ENCODE peak calls at places on chromosomes 16 and 17, in four cellular contexts. Q is esophagus muscularis mucosa, S is uterus, N is adrenal gland. G is an unnamed sample.

GRCh38 chr16:26344976-26345375 is 653.2 kb downstream of the HS3ST4 start:
- DNase-seq in Q (peak), S (no peak), N (no peak), G (no peak)

GRCh38 chr17:38750312-38751121 is 2.0 kb upstream of the PSMB3 start:
- DNase-seq in N (no peak), Q (no peak), S (no peak), G (peak)

GRCh38 chr16:82439678-82440293 is 187.0 kb upstream of the CDH13 start:
- DNase-seq in N (no peak), Q (no peak), S (no peak), G (no peak)

GRCh38 chr17:8253801-8254200 is 4.7 kb downstream of the PFAS start:
- DNase-seq in N (no peak), Q (no peak), S (no peak), G (peak)

GRCh38 chr16:64469351-64469750 is 652.5 kb downstream of the CDH11 start:
- DNase-seq in N (no peak), Q (no peak), S (no peak), G (no peak)

GRCh38 chr16:10976663-10977062 is 32.3 kb downstream of the CLEC16A start:
- DNase-seq in S (no peak), Q (no peak), N (no peak), G (no peak)

GRCh38 chr17:79036609-79037008 is 12.6 kb downstream of the C1QTNF1 start:
- DNase-seq in Q (no peak), N (peak), S (peak), G (no peak)

GRCh38 chr16:86019446-86020047 is 120.6 kb downstream of the IRF8 start:
- DNase-seq in S (no peak), N (peak), Q (no peak), G (peak)

GRCh38 chr17:53740312-53740711 is 82.4 kb upstream of the KIF2B start:
- DNase-seq in S (no peak), Q (no peak), N (no peak), G (no peak)

GRCh38 chr16:78390070-78390469 is 290.6 kb downstream of the WWOX start:
- DNase-seq in N (no peak), Q (no peak), S (no peak), G (no peak)

GRCh38 chr16:85172465-85173071 is 60.3 kb upstream of the CIBAR2 start:
- DNase-seq in Q (no peak), N (no peak), S (no peak), G (no peak)

GRCh38 chr17:40818343-40818732 is 4.1 kb downstream of the KRT10 start:
- DNase-seq in N (no peak), Q (no peak), S (no peak), G (peak)

GRCh38 chr16:13909872-13910303 is 10.1 kb upstream of the ERCC4 start:
- DNase-seq in S (peak), N (peak), Q (no peak), G (no peak)

DNA sequence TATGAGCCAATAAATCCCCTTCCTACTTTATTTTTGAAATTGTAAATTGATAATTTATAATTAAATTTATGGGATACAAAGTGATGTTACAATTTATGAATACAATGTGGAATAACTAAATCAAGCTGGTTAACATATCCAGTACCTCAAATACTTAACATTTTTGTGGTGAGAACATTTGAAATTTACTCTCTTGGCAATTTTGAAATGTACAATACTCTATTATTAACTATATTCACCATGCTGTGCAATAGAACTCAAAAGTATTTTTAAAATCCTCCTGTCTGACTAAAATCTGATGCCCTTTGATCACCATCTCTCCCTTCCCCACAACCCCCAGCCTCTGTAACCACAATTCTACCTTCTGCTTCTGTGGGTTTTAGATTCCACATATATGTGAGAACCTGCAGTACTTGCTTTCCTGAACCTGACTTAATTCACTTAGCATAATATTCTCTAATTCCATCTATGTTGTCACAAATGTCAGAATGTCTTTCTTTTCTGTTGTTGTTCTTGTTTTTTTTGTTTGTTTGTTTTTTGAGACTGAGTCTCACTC is 71.7 kb upstream of the ALOX12 start:
- DNase-seq in Q (peak), N (no peak), S (no peak), G (no peak)
- TF ChIP-seq POLR2A in Q (no peak), N (no peak), S (no peak), G (no peak)

GRCh38 chr17:50346313-50347086 is 574 bp downstream of the XYLT2 start:
- DNase-seq in S (peak), N (peak), Q (no peak), G (peak)

GRCh38 chr17:50344712-50345380 is 1.1 kb upstream of the XYLT2 start:
- DNase-seq in Q (no peak), S (no peak), N (no peak), G (no peak)

GRCh38 chr17:50347087-50347893 is 1.4 kb downstream of the XYLT2 start:
- DNase-seq in S (no peak), Q (no peak), N (no peak), G (no peak)

GRCh38 chr17:50347894-50348291 is 2.0 kb downstream of the XYLT2 start:
- DNase-seq in N (no peak), S (no peak), Q (no peak), G (no peak)

GRCh38 chr17:50345443-50346312 is at the start of gene XYLT2:
- DNase-seq in Q (no peak), S (peak), N (peak), G (peak)
- TF ChIP-seq POLR2A in Q (no peak), S (peak), N (no peak), G (no peak)

GRCh38 chr17:76024353-76024752 is 2.8 kb downstream of the EVPL start:
- DNase-seq in Q (no peak), S (no peak), N (no peak), G (no peak)

GRCh38 chr17:76026714-76027158 is 370 bp downstream of the EVPL start:
- DNase-seq in N (no peak), S (no peak), Q (no peak), G (no peak)

GRCh38 chr17:76025294-76025693 is 1.8 kb downstream of the EVPL start:
- DNase-seq in Q (no peak), N (no peak), S (no peak), G (no peak)

GRCh38 chr17:76023900-76024237 is 3.2 kb downstream of the EVPL start:
- DNase-seq in N (no peak), S (no peak), Q (no peak), G (no peak)

DNA sequence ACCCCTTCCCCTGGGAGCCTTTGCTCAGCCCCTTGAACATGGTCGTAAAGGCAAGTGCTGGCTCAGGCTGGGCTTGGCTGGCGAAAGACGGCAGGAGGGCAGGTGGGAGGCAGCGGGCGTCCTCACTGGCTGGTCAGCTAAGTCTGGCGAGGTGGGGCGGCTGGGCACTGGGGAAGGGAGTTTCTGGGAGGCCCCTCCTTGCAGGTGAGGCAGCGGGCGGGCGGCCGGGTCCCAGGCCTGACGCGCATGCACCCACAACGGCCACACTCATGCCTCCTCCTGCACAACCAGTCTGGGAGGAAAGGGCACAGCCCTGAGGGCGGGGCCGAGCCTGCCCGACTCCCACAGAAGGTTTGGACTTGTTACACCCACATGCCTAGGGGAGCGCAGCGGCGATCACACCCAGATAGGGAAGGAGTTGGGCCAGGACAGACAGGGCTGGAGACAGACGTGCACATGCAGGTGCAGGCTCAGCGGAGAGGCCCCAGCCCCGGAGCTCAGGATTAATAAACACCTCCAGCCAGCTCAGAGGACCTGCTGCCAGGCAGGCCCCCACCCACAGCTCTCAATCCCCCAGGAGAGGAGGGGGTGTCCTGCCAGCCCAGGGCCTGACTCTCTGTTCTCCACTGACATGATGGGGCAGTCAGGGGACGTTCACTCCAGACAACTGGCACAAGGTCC is at the start of gene EVPL:
- DNase-seq in S (no peak), N (no peak), Q (no peak), G (no peak)
- TF ChIP-seq POLR2A in S (no peak), N (no peak), Q (no peak), G (no peak)

GRCh38 chr17:4480929-4481898 is 17.5 kb upstream of the SPNS2 start:
- DNase-seq in Q (no peak), N (no peak), S (no peak), G (no peak)

GRCh38 chr17:4482338-4483011 is 16.2 kb upstream of the SPNS2 start:
- DNase-seq in Q (no peak), N (no peak), S (no peak), G (no peak)

GRCh38 chr17:4485676-4486646 is 12.7 kb upstream of the SPNS2 start:
- DNase-seq in N (no peak), Q (no peak), S (no peak), G (no peak)

GRCh38 chr17:4479982-4480751 is 18.5 kb upstream of the SPNS2 start:
- DNase-seq in S (no peak), N (no peak), Q (no peak), G (no peak)

DNA sequence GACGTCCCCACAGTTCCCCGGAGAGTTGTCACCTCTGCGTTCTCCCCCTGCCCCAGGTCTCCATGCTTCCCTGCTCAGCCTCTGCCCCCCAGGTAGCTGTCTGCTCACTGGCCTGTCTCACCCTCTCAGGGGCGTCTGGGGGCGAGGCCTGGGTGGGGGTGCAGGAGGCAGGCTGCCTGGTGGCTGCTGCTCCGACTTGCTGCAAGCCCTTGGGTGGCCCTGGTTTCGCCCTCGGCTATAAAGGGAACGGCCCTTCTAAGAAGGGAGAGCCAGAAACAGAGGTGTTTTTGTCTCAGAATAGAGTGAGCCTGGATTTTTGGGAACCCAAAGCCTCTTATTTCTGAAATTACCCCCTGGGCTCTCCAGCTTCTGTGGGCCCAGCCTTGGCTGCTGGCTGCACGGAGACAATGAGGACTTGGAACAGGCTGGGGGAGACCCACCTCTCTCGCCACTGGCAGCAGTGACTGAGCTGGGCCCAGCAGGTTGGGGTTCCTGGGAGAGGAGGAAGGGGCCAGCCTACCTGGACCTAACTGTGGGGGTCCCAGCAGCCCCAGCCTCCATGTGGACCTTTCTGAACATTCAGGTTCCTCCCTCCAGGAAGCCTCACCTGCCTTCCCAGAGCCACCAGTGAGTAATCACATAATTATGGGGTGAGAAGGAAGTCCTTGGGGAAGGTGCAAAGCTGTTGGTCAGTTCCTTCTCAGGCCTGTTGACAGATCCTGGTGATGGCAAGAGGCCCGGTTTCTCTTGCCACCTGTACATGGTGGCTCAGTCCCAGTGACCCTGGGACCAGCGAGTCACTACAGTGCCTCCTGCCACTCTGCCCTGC is 15.5 kb upstream of the SPNS2 start:
- DNase-seq in S (no peak), Q (no peak), N (no peak), G (no peak)
- TF ChIP-seq POLR2A in S (no peak), Q (no peak), N (no peak), G (no peak)

GRCh38 chr16:12354296-12354818 is 377.8 kb downstream of the SNX29 start:
- DNase-seq in Q (no peak), S (no peak), N (no peak), G (no peak)
- TF ChIP-seq POLR2A in Q (no peak), S (no peak), N (no peak), G (no peak)

GRCh38 chr16:1832831-1833454 is 5.9 kb downstream of the FAHD1 start:
- DNase-seq in Q (no peak), S (no peak), N (no peak), G (peak)

GRCh38 chr16:1831537-1832075 is 4.6 kb downstream of the FAHD1 start:
- DNase-seq in S (no peak), Q (no peak), N (no peak), G (no peak)

GRCh38 chr16:1826691-1827573 is at the start of the genes FAHD1 and HAGH:
- DNase-seq in Q (peak), S (peak), N (peak), G (peak)

GRCh38 chr16:1828645-1829410 is 1.8 kb downstream of the FAHD1 start:
- DNase-seq in S (no peak), Q (no peak), N (no peak), G (no peak)

GRCh38 chr16:1830213-1830612 is 3.2 kb downstream of the FAHD1 start:
- DNase-seq in Q (no peak), S (no peak), N (no peak), G (no peak)
- TF ChIP-seq POLR2A in Q (no peak), S (no peak), N (no peak), G (no peak)

DNA sequence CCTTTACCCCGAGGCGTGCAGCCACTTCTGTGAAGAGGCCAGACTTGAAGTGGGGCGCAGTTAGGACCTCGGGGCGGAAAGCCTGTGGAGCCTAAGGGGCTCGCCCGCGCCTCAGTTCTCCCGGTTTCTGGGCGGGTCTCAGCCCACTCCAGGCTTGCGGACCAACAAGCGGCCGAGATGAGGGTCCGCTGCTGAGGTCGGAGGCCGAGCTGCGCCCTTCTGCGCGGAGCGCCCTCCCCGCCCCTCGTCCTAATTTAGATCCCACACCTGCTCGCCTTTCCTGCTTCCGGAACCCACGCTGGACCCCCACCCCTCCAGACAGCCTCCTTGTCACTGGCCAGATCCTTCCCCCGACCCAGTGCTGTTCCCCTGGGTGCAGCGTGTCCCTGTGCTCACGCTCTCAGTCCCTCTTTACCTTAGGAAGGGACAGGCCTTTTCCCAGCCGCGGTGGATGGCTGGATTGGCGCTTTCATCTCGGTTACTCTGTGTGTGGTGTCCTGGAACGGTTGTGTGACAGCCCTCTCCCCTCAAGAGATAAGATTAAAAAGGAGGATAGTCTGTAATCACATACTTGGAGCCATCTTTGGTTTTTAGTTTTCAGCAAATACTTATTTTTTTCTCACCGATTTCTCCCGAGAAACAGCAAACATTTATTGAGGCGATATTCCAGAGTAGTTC is 933 bp upstream of the ATXN7L3 start:
- DNase-seq in S (no peak), Q (no peak), N (no peak), G (no peak)
- TF ChIP-seq POLR2A in S (no peak), Q (no peak), N (no peak), G (peak)

DNA sequence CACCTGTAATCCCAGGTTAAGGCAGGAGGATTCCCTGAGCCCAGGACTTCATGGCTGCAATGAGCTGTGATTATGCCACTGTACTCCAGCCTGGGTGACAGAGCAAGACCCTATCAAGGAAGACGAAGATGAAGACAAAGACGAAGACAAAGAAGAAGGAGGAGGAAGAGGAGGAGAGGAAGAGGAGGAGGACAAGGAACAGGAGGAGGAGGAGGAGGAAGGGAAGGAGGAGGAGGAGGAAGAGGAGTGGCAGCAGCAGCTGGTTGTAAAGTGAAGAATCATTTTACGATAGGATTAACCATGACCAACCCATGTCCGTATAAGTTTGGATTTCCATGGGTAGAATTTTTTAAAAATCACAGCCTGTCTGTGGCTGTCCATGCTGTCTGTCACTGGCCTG is 316.8 kb upstream of the TNRC6C start:
- DNase-seq in S (no peak), Q (no peak), N (no peak), G (no peak)
- TF ChIP-seq POLR2A in S (no peak), Q (no peak), N (no peak), G (no peak)

GRCh38 chr16:8796469-8797363 is 723 bp downstream of the TMEM186 start:
- DNase-seq in Q (no peak), N (no peak), S (no peak), G (no peak)
- TF ChIP-seq POLR2A in Q (no peak), N (no peak), S (no peak), G (no peak)

DNA sequence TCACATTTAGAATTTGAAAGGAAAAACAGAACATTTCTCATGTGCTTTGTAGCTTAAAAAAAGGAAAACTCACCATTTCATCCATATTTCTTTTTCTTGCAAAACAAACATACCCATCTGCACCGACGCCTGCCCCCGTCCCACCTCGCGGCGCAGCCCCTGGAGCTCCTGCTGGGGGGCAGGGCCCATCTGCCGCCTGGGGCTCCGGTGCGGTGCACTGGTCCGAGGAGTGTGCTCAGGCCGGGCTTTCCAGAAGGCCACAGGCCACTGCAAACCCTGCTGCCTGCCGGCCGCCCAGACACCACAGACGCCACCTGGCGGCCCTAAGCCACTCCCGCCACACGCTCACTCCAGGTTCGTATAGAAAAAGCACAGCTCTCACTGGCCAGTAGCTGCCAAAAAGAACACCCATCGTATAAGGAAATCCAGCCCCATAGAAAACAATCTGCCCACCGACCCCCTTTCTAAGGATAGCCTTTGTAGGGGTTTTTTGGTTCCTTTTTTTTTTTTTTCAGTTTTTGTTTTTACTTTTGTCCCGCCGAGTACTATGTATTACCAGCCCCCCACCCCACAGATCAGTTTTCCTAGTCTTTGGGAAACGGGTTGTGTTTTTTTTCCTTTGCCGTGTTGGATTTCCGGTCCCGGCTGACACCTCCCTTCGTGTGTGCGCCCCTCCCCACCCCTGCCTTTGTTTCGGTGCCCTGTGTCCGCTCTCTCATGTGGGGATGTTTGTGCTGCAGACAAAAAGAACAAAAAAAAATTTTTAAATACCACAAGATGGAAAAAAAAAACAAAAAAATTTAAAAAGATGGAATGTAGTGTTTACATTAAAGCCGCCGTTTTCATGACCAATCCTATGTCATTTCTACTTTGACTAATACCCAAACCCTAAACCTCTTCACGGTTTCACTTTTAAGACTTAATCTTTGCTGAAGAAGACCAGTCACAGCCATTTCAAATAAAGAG is 68.8 kb downstream of the AMFR start:
- DNase-seq in N (peak), Q (no peak), S (peak), G (peak)
- TF ChIP-seq POLR2A in N (peak), Q (no peak), S (no peak), G (no peak)